ENCODE peak calls at places on chromosomes 12 and 14, in nine cellular contexts. W is GM20000; D is heart right ventricle; V is fibroblast of mammary gland; P is CD4-positive, alpha-beta T cell; B is MM.1S; K is cardiac fibroblast; J is uterus; H is mucosa of descending colon. M is an unnamed sample.

GRCh38 chr12:108634225-108634795 is 616 bp upstream of the SELPLG start:
- DNase-seq in J (no peak), D (no peak), K (no peak), H (no peak), P (no peak), B (peak; percentile 94), V (no peak), W (no peak), M (no peak)

GRCh38 chr12:30000401-30000800 is 216.7 kb upstream of the TMTC1 start:
- DNase-seq in B (no peak), H (no peak), J (no peak), V (peak; percentile 11), K (peak; percentile 38), P (no peak), D (no peak), W (no peak), M (no peak)

GRCh38 chr12:71071466-71072097 is 86.2 kb downstream of the TSPAN8 start:
- DNase-seq in J (no peak), B (no peak), D (no peak), K (peak; percentile 9), H (no peak), P (no peak), W (no peak), V (peak; percentile 87), M (no peak)

GRCh38 chr14:53881921-53882320 is 74.7 kb downstream of the BMP4 start:
- DNase-seq in H (no peak), B (no peak), K (no peak), W (no peak), D (no peak), V (no peak), J (no peak), P (no peak), M (no peak)

GRCh38 chr14:92770454-92770853 is 22.0 kb upstream of the LGMN start:
- DNase-seq in W (no peak), K (no peak), B (no peak), J (no peak), V (no peak), H (no peak), D (no peak), P (no peak), M (no peak)

GRCh38 chr12:122979001-122979907 is 1.2 kb upstream of the ARL6IP4 start:
- DNase-seq in D (no peak), J (peak; percentile 15), K (no peak), W (no peak), B (no peak), H (peak; percentile 37), P (no peak), V (no peak), M (no peak)

GRCh38 chr12:104643921-104644669 is 187.3 kb downstream of the CHST11 start:
- DNase-seq in B (peak; percentile 74), P (no peak), D (no peak), J (no peak), W (peak; percentile 26), K (no peak), V (no peak), H (peak; percentile 47), M (peak; percentile 41)

GRCh38 chr12:127548123-127548553 is 718.8 kb upstream of the TMEM132C start:
- DNase-seq in J (no peak), D (no peak), V (peak; percentile 81), W (no peak), P (no peak), H (no peak), B (no peak), K (peak; percentile 47), M (no peak)

GRCh38 chr12:46477541-46477940 is 105.0 kb upstream of the SLC38A2 start:
- DNase-seq in P (no peak), B (no peak), D (no peak), K (no peak), W (no peak), V (no peak), H (no peak), J (no peak), M (no peak)

GRCh38 chr12:5043589-5044419 is at the start of gene KCNA5:
- DNase-seq in K (no peak), V (no peak), J (peak; percentile 25), W (no peak), H (no peak), P (no peak), D (peak; percentile 40), B (no peak), M (peak; percentile 45)

GRCh38 chr12:70590051-70590450 is 47.2 kb downstream of the PTPRB start:
- DNase-seq in D (peak; percentile 70), K (peak; percentile 91), W (peak; percentile 53), J (peak; percentile 26), H (peak; percentile 73), P (peak; percentile 7), B (peak; percentile 64), V (peak; percentile 76), M (peak; percentile 51)

GRCh38 chr14:101519090-101519489 is 42.2 kb upstream of the DIO3 start:
- DNase-seq in W (no peak), B (no peak), H (no peak), V (no peak), K (no peak), J (peak; percentile 46), P (no peak), D (no peak), M (no peak)

GRCh38 chr12:40171501-40171900 is 53.3 kb upstream of the LRRK2 start:
- DNase-seq in K (peak; percentile 32), J (no peak), B (no peak), V (peak; percentile 35), W (no peak), D (no peak), P (no peak), H (no peak), M (no peak)

GRCh38 chr12:109701064-109701463 is 12.6 kb upstream of the FAM222A start:
- DNase-seq in J (no peak), H (no peak), P (no peak), V (no peak), K (no peak), B (no peak), D (no peak), W (no peak), M (no peak)

GRCh38 chr14:94761348-94761998 is 8.4 kb downstream of the GSC start:
- DNase-seq in D (no peak), K (no peak), W (no peak), J (no peak), V (peak; percentile 59), H (no peak), B (no peak), P (no peak), M (no peak)

GRCh38 chr12:32794281-32794680 is 38.6 kb upstream of the YARS2 start:
- DNase-seq in V (no peak), J (no peak), P (no peak), K (no peak), D (no peak), B (no peak), W (no peak), H (no peak), M (no peak)

GRCh38 chr12:104454997-104455396 is 1.8 kb upstream of the CHST11 start:
- DNase-seq in H (no peak), D (no peak), W (no peak), P (no peak), J (no peak), B (no peak), V (peak; percentile 89), K (peak; percentile 64), M (no peak)

GRCh38 chr14:90294872-90295271 is 36.9 kb downstream of the NRDE2 start:
- DNase-seq in V (no peak), P (no peak), W (no peak), B (no peak), H (no peak), J (no peak), K (no peak), D (no peak), M (no peak)

GRCh38 chr12:92543872-92544271 is 158.9 kb upstream of the PLEKHG7 start:
- DNase-seq in K (no peak), V (no peak), J (no peak), D (no peak), W (no peak), P (no peak), B (peak; percentile 85), H (peak; percentile 25), M (no peak)

DNA sequence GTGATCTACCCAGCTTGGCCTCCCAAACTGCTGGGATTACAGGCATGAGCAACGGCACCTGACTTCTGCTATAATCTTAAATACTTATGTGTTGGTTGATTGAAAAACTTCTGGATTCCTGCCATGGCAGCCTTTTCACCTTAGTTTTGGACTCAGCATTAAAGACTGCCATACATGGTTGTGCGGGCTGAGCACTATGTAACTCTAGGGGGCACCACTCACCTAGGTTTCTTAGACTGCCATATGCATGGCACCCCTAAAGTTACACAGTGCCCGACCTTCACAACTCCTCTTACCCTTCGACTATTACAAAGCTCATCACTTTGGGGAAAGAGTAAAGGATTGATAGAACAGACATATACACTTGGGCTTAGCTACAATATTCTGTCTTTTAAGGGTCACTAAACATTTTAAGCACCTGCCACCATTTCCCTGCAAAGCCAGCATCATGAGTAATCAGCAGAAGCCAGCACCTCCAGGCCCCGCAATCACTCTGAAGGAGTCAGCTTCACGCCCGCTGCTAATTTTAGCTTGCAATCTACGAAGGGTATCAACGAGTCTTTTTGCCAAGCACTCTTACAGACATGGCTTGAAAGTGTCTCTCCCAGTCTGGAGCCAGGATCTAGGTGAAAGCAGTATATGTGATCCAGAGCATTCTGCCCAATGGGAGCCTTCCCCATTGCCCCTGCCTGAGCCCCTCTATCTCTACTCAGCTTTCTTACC is 59.8 kb downstream of the SUDS3 start:
- DNase-seq in W (peak; percentile 14), P (no peak), H (no peak), K (peak; percentile 8), D (no peak), B (no peak), J (no peak), V (no peak), M (peak; percentile 27)
- TF ChIP-seq CTCF in W (peak; percentile 35), P (no peak), H (no peak), K (peak; percentile 15), D (peak; percentile 22), B (peak; percentile 3), J (no peak), V (no peak), M (no peak)

GRCh38 chr12:130819248-130819576 is 19.8 kb downstream of the STX2 start:
- DNase-seq in D (no peak), B (no peak), P (no peak), H (no peak), V (no peak), J (no peak), K (no peak), W (no peak), M (no peak)
- TF ChIP-seq CTCF in D (peak; percentile 11), B (no peak), P (peak; percentile 60), H (no peak), V (no peak), J (no peak), K (no peak), W (no peak), M (no peak)

GRCh38 chr12:112645586-112645985 is 146.0 kb upstream of the RPH3A start:
- DNase-seq in W (no peak), H (no peak), D (no peak), K (no peak), P (no peak), V (no peak), B (no peak), J (no peak), M (no peak)
- TF ChIP-seq CTCF in W (no peak), H (no peak), D (no peak), K (no peak), P (no peak), V (no peak), B (no peak), J (no peak), M (no peak)

DNA sequence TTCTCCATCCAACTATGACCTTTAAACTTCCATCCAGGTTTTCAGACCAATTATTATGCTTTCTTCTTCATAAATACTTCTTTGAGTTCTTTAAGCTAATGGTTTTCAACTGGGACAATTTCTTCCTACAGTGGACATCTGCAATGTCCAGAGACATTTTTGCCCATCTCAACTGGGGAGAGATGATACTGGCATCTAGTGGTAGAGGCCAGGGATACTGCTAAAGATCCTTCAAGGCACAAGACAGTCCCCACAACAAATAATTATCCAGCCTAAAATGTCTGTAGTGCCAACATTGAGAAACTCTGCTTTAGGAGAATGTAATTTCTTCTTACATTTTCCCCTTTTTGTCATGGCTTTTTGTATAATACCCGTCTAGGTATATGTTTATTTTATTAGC is 10.6 kb downstream of the TRHDE start:
- DNase-seq in H (no peak), W (no peak), P (no peak), B (no peak), D (no peak), K (peak; percentile 34), V (peak; percentile 16), J (no peak), M (no peak)
- TF ChIP-seq CTCF in H (no peak), W (peak; percentile 7), P (no peak), B (peak; percentile 11), D (no peak), K (peak; percentile 59), V (peak; percentile 41), J (peak; percentile 10), M (peak; percentile 27)